ENCODE peak calls at places on chromosome 18, in four cellular contexts. B is right lobe of liver, G is ovary, D is A549. Y is an unnamed sample.
A peak's percentile ranks its signal among the peaks of the same experiment; 100 is the strongest.

GRCh38 chr18:74994502-74995403 is 214.2 kb downstream of the PTGR3 start:
- DNase-seq in B (no peak), G (no peak), D (no peak), Y (no peak)

GRCh38 chr18:74115046-74115445 is 32.6 kb downstream of the FBXO15 start:
- DNase-seq in B (no peak), G (no peak), D (no peak), Y (peak; percentile 43)

GRCh38 chr18:36527025-36527424 is 229.5 kb downstream of the FHOD3 start:
- DNase-seq in B (no peak), G (no peak), D (no peak), Y (no peak)

GRCh38 chr18:36088256-36088655 is 20.9 kb upstream of the RPRD1A start:
- DNase-seq in B (no peak), G (no peak), D (no peak), Y (no peak)

GRCh38 chr18:10927980-10928605 is 221.3 kb downstream of the PIEZO2 start:
- DNase-seq in B (no peak), G (no peak), D (no peak), Y (no peak)

GRCh38 chr18:74598350-74599001 is 806 bp downstream of the ZNF407 start:
- DNase-seq in B (peak; percentile 61), G (no peak), D (peak; percentile 31), Y (peak; percentile 96)

GRCh38 chr18:75638223-75638596 is 210.7 kb upstream of the SMIM21 start:
- DNase-seq in B (no peak), G (no peak), D (no peak), Y (no peak)

GRCh38 chr18:73118121-73118816 is 250.5 kb upstream of the NETO1 start:
- DNase-seq in B (no peak), G (no peak), D (no peak), Y (no peak)

GRCh38 chr18:21242141-21243040 is at the start of gene GREB1L:
- DNase-seq in B (peak; percentile 87), G (peak; percentile 85), D (peak; percentile 40), Y (no peak)

GRCh38 chr18:10119528-10119927 is 205.7 kb downstream of the VAPA start:
- DNase-seq in B (no peak), G (no peak), D (no peak), Y (no peak)

GRCh38 chr18:4007846-4008245 is 447.3 kb downstream of the DLGAP1 start:
- DNase-seq in B (no peak), G (no peak), D (no peak), Y (no peak)

GRCh38 chr18:68660355-68661183 is 54.3 kb downstream of the TMX3 start:
- DNase-seq in B (no peak), G (no peak), D (peak; percentile 3), Y (no peak)

GRCh38 chr18:49340446-49340845 is 120.0 kb downstream of the DYM start:
- DNase-seq in B (no peak), G (no peak), D (no peak), Y (no peak)

GRCh38 chr18:23227729-23228075 is 92.4 kb downstream of the CABLES1 start:
- DNase-seq in B (no peak), G (no peak), D (no peak), Y (no peak)

GRCh38 chr18:77754475-77755044 is 504.9 kb downstream of the GALR1 start:
- DNase-seq in B (no peak), G (no peak), D (no peak), Y (no peak)

GRCh38 chr18:35485852-35486251 is 11.9 kb downstream of the INO80C start:
- DNase-seq in B (no peak), G (no peak), D (no peak), Y (no peak)

GRCh38 chr18:27483266-27483665 is 298.2 kb upstream of the CHST9 start:
- DNase-seq in B (no peak), G (no peak), D (no peak), Y (no peak)

GRCh38 chr18:70132999-70133398 is 72.5 kb downstream of the RTTN start:
- DNase-seq in B (no peak), G (no peak), D (no peak), Y (no peak)

GRCh38 chr18:60471652-60472051 is 99.1 kb upstream of the MC4R start:
- DNase-seq in B (no peak), G (no peak), D (no peak), Y (no peak)

GRCh38 chr18:60466671-60467070 is 94.1 kb upstream of the MC4R start:
- DNase-seq in B (no peak), G (no peak), D (no peak), Y (no peak)

DNA sequence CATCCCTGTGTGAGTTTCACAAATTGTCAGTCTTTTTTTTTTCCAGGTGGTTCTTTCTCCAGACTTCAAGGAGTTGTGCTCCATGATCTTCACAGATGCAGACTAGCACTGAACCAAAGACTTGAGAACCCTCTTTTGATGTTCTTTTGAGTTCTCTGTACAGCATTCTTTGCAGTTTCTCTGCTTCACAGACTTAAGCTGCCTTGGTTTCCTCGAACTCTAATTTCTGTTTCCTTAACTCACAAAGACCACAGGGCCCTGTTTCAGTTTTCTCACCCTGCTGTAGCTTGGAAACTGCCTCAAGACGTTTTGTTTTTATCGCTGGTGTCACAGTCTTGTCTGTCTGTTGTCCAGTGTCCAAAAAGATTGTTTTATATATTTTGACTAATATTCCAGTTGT is 96.8 kb upstream of the MC4R start:
- DNase-seq in B (no peak), G (no peak), D (no peak), Y (no peak)
- H3K4me3 ChIP-seq in B (no peak overlapping the region), G (no peak overlapping the region), D (no peak overlapping the region), Y (no peak overlapping the region)

DNA sequence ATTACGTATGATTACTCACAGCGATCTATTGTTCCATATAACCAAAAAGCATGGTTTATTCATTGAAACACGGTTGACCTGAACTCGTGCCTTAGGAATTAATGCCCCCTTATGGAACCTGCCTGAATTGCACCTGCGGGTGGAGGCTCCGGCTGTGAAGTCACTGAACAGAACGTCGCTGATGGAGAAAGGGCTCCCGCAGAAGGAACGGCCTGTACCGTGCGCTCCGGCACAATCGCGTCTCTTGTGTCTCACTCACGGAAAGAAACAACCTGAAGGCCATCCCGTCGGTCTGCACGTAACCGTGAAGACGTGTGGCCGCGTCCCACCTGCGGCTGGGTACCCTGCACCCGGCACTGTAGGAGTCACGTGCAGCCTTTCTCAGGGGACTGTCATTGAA is 133.1 kb downstream of the NFATC1 start:
- DNase-seq in B (peak; percentile 68), G (peak; percentile 71), D (peak; percentile 73), Y (peak; percentile 82)
- TF ChIP-seq POLR2A in B (no peak), G (no peak), D (no peak), Y (no peak)

GRCh38 chr18:58438161-58438983 is 190.5 kb downstream of the ALPK2 start:
- DNase-seq in B (no peak), G (no peak), D (no peak), Y (no peak)
- H3K4me3 ChIP-seq in B (peak overlapping the region; percentile 8), G (peak overlapping the region; percentile 22), D (no peak overlapping the region), Y (peak overlapping the region; percentile 59)

GRCh38 chr18:62524443-62525200 is 1.8 kb downstream of the ZCCHC2 start:
- DNase-seq in B (peak; percentile 70), G (peak; percentile 69), D (peak; percentile 19), Y (peak; percentile 95)

GRCh38 chr18:62522510-62523254 is at the start of gene ZCCHC2:
- DNase-seq in B (peak; percentile 100), G (peak; percentile 99), D (peak; percentile 70), Y (peak; percentile 99)

GRCh38 chr18:62522178-62522509 is 681 bp upstream of the ZCCHC2 start:
- DNase-seq in B (no peak), G (no peak), D (no peak), Y (no peak)

GRCh38 chr18:62523631-62524442 is 1.0 kb downstream of the ZCCHC2 start:
- DNase-seq in B (peak; percentile 67), G (peak; percentile 72), D (peak; percentile 6), Y (peak; percentile 93)

DNA sequence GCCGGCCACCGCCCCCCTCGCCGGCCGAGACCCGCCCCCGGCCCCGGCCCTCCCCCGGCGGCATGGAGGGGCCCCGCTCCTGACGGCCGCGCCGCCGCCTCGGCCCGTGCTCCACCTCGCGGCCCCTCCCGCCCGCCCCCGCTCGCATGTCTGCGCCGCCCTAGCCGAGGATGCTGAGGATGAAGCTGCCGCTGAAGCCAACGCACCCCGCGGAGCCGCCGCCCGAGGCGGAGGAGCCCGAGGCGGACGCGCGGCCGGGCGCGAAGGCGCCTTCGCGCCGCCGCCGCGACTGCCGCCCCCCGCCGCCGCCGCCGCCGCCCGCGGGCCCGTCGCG is 397 bp downstream of the ZCCHC2 start:
- DNase-seq in B (no peak), G (no peak), D (no peak), Y (no peak)
- TF ChIP-seq POLR2A in B (no peak), G (no peak), D (no peak), Y (no peak)

DNA sequence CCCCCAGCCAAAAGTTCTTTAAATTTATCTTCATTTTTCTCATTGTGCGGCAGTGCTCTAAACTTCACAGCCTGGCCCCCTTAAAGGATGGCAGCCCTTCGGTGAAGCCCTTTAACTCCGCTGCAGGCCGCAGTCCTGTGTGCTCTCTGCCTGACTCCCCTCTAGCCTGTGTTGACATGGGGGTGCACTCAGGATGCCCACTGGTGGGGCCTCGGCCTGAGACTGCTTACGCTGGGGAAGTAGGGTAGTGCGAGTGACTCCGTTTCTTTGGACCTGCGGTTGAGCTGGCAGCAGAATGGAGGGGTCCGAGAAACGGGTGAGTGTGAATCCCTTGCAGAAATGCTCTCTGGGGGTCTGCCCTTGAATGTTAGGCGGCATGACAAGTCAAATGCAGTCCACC is 5.6 kb downstream of the RAB12 start:
- DNase-seq in B (no peak), G (no peak), D (no peak), Y (no peak)
- H3K4me3 ChIP-seq in B (no peak overlapping the region), G (no peak overlapping the region), D (no peak overlapping the region), Y (no peak overlapping the region)